ENCODE peak calls at places on chromosomes 16 and 17, in nine cellular contexts. V, M, O, G, Y, Z, X, P and A are unnamed samples.

GRCh38 chr17:9072626-9073339 is 51.5 kb downstream of the NTN1 start:
- DNase-seq in V (no peak), M (no peak), O (no peak), G (no peak), Y (peak), Z (no peak), X (no peak), P (peak), A (no peak)

GRCh38 chr16:55418586-55418985 is 60.4 kb upstream of the MMP2 start:
- DNase-seq in V (no peak), M (no peak), O (no peak), G (no peak), Y (no peak), Z (no peak), X (no peak), P (peak), A (peak)

GRCh38 chr16:87939562-87940423 is 3.5 kb upstream of the CA5A start:
- DNase-seq in V (no peak), M (no peak), O (no peak), G (no peak), Y (no peak), Z (no peak), X (no peak), P (no peak), A (no peak)

GRCh38 chr16:62755938-62756337 is 719.7 kb upstream of the CDH8 start:
- DNase-seq in V (no peak), M (no peak), O (no peak), G (no peak), Y (no peak), Z (no peak), X (no peak), P (no peak), A (no peak)

GRCh38 chr17:28547623-28548416 is 4.6 kb downstream of the UNC119 start:
- DNase-seq in V (peak), M (peak), O (peak), G (peak), Y (peak), Z (peak), X (peak), P (peak), A (peak)

GRCh38 chr17:80724723-80725388 is 180.2 kb downstream of the RPTOR start:
- DNase-seq in V (no peak), M (no peak), O (no peak), G (peak), Y (no peak), Z (no peak), X (no peak), P (peak), A (peak)

GRCh38 chr17:80116923-80117380 is 15.6 kb downstream of the GAA start:
- DNase-seq in V (no peak), M (no peak), O (no peak), G (no peak), Y (no peak), Z (no peak), X (no peak), P (no peak), A (no peak)

GRCh38 chr17:3335876-3336275 is 37.7 kb upstream of the OR3A1 start:
- DNase-seq in V (peak), M (no peak), O (no peak), G (no peak), Y (no peak), Z (no peak), X (no peak), P (no peak), A (no peak)

GRCh38 chr16:48384305-48384981 is 770 bp downstream of the SIAH1 start:
- DNase-seq in V (peak), M (peak), O (no peak), G (peak), Y (peak), Z (peak), X (no peak), P (peak), A (peak)

GRCh38 chr16:88878967-88879787 is 12.7 kb upstream of the PABPN1L start:
- DNase-seq in V (no peak), M (no peak), O (no peak), G (no peak), Y (no peak), Z (no peak), X (no peak), P (no peak), A (no peak)

GRCh38 chr17:73278465-73279453 is 17.1 kb upstream of the CPSF4L start:
- DNase-seq in V (no peak), M (peak), O (no peak), G (no peak), Y (no peak), Z (no peak), X (no peak), P (peak), A (peak)

GRCh38 chr16:2819179-2819938 is 2.3 kb downstream of the PRSS21 start:
- DNase-seq in V (no peak), M (no peak), O (no peak), G (no peak), Y (no peak), Z (peak), X (no peak), P (no peak), A (no peak)

GRCh38 chr17:77420804-77421634 is 280.2 kb downstream of the SEC14L1 start:
- DNase-seq in V (no peak), M (peak), O (peak), G (peak), Y (no peak), Z (no peak), X (no peak), P (peak), A (peak)